ENCODE peak calls at places on chromosome 7, in ten cellular contexts. R is esophagus squamous epithelium, S is adrenal gland, E is lower leg skin, Y is NB4, G is H1, Q is transverse colon, O is A549, X is uterus, V is GM12878. D is an unnamed sample.
A peak's percentile ranks its signal among the peaks of the same experiment; 100 is the strongest.

GRCh38 chr7:130009848-130010688 is 41.1 kb downstream of the ZC3HC1 start:
- DNase-seq in Q (peak; percentile 31), S (peak; percentile 74), E (no peak), X (no peak), G (peak; percentile 45), R (no peak), V (peak; percentile 17), O (peak; percentile 67), Y (peak; percentile 21), D (peak; percentile 80)

GRCh38 chr7:98357751-98358161 is 43.1 kb downstream of the BAIAP2L1 start:
- DNase-seq in X (peak; percentile 30), S (peak; percentile 90), Q (peak; percentile 40), R (no peak), Y (peak; percentile 26), E (no peak), G (no peak), O (peak; percentile 67), V (no peak), D (no peak)

GRCh38 chr7:42740410-42740809 is 171.5 kb downstream of the C7orf25 start:
- DNase-seq in O (no peak), V (no peak), E (no peak), Q (no peak), R (no peak), X (no peak), Y (no peak), G (no peak), S (no peak), D (no peak)

GRCh38 chr7:40221836-40222235 is 87.0 kb downstream of the SUGCT start:
- DNase-seq in X (no peak), V (no peak), R (no peak), Y (no peak), Q (no peak), S (no peak), O (no peak), E (no peak), G (no peak), D (peak; percentile 82)

GRCh38 chr7:104482362-104483042 is 154.1 kb downstream of the LHFPL3 start:
- DNase-seq in X (no peak), S (no peak), O (no peak), Y (no peak), V (no peak), G (no peak), E (no peak), R (no peak), Q (peak; percentile 59), D (no peak)

GRCh38 chr7:138565451-138566114 is 105.5 kb downstream of the TRIM24 start:
- DNase-seq in S (peak; percentile 67), R (no peak), Y (peak; percentile 95), V (no peak), O (no peak), Q (no peak), G (no peak), E (no peak), X (no peak), D (no peak)

GRCh38 chr7:50400114-50400513 is 50.0 kb downstream of the FIGNL1 start:
- DNase-seq in V (no peak), Y (no peak), E (no peak), R (no peak), Q (no peak), S (no peak), G (no peak), X (no peak), O (no peak), D (no peak)

GRCh38 chr7:1675036-1675671 is 5.1 kb downstream of the ELFN1 start:
- DNase-seq in R (no peak), E (peak; percentile 77), Y (no peak), Q (no peak), G (peak; percentile 43), V (no peak), O (no peak), S (peak; percentile 24), X (no peak), D (no peak)

GRCh38 chr7:22726345-22726848 is 603 bp upstream of the IL6 start:
- DNase-seq in Q (peak; percentile 34), S (peak; percentile 61), Y (peak; percentile 75), V (no peak), O (peak; percentile 76), X (peak; percentile 48), R (no peak), G (peak; percentile 62), E (no peak), D (peak; percentile 57)

GRCh38 chr7:98133621-98134266 is 27.1 kb downstream of the LMTK2 start:
- DNase-seq in V (no peak), Y (peak; percentile 77), X (no peak), G (no peak), S (no peak), E (no peak), Q (no peak), R (no peak), O (no peak), D (peak; percentile 17)

GRCh38 chr7:9776900-9777299 is 1196.8 kb upstream of the PHF14 start:
- DNase-seq in V (no peak), Y (peak; percentile 9), E (no peak), S (no peak), X (no peak), O (no peak), R (no peak), G (no peak), Q (no peak), D (no peak)

GRCh38 chr7:158353606-158354570 is 233.7 kb downstream of the PTPRN2 start:
- DNase-seq in V (no peak), O (no peak), G (peak; percentile 81), E (peak; percentile 53), X (no peak), Q (peak; percentile 19), R (no peak), Y (peak; percentile 76), S (peak; percentile 43), D (peak; percentile 22)

GRCh38 chr7:73828972-73829371 is 1.8 kb upstream of the CLDN4 start:
- DNase-seq in R (no peak), X (no peak), Q (no peak), Y (no peak), V (no peak), O (no peak), E (no peak), S (no peak), G (no peak), D (no peak)

GRCh38 chr7:73828107-73828803 is 2.5 kb upstream of the CLDN4 start:
- DNase-seq in Y (peak; percentile 75), E (no peak), S (peak; percentile 76), G (no peak), Q (peak; percentile 86), V (no peak), X (no peak), O (peak; percentile 67), R (no peak), D (peak; percentile 86)

GRCh38 chr7:73829505-73829904 is 1.3 kb upstream of the CLDN4 start:
- DNase-seq in R (no peak), Q (peak; percentile 59), E (no peak), G (no peak), Y (no peak), X (no peak), O (no peak), S (no peak), V (no peak), D (no peak)

GRCh38 chr7:73829921-73830617 is 727 bp upstream of the CLDN4 start:
- DNase-seq in E (no peak), S (no peak), V (no peak), Q (peak; percentile 81), R (no peak), O (no peak), Y (no peak), G (no peak), X (no peak), D (no peak)

DNA sequence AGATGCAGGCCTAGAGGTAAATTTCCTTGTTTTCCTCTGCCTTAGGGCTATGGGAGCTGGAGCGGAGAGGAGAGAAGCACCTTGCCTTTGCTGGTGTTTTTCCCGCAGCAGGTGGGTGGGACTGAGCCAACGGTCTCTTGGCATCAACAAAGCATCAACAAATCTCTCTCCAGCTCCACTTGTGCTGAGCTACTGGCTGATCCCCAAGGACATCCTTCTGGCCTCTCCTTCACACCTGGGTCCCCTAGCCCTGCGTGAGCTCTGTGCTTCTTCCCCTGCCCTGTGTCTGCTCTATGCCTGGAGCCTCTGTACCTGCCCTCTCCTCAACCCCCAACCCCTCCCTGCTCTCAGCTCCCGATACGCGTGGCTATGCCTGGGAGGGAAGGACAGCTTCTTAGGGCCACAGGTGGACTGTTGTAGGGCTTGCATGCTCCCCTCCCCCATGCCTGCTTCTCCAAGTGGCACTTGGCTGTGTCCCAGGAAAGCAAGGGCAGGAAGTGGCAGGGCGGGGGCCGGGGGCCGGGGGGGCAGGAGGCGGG is 3.2 kb upstream of the CLDN4 start:
- DNase-seq in G (peak; percentile 60), Y (no peak), V (no peak), X (no peak), E (peak; percentile 85), Q (peak; percentile 91), O (no peak), S (peak; percentile 81), R (no peak), D (no peak)
- TF ChIP-seq POLR2A in G (no peak), Y (no peak), V (no peak), X (no peak), E (no peak), Q (peak; percentile 42), O (no peak), S (no peak), R (no peak), D (no peak)

DNA sequence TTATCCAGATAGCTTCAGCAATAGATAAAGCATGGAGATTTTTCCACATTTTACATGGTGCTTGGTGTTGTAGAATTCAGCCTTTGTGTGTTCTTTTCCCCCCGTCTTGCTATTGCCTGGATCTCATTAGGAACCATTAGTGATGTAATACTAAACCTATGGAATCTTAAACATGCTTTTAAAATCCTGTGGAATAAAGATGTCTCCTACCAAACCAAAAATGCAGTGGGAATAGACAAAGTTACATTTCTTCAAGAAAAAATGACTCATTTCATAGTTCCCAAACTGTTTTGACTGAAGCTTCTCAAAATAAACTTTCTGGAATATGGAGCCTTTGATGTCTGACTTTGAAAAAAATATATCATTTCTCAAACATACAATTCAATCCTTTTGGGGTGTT is 44.0 kb downstream of the CALD1 start:
- DNase-seq in R (no peak), O (no peak), V (no peak), E (no peak), Q (no peak), G (no peak), Y (no peak), S (no peak), X (no peak), D (no peak)
- TF ChIP-seq POLR2A in R (no peak), O (no peak), V (no peak), E (no peak), Q (no peak), G (no peak), Y (no peak), S (no peak), X (no peak), D (no peak)

GRCh38 chr7:2844153-2845077 is at the start of gene GNA12:
- DNase-seq in S (peak; percentile 100), R (peak; percentile 86), X (peak; percentile 99), V (peak; percentile 94), G (peak; percentile 98), Y (peak; percentile 99), Q (peak; percentile 99), E (peak; percentile 100), O (peak; percentile 99), D (peak; percentile 99)
- TF ChIP-seq POLR2A in S (peak; percentile 79), R (no peak), X (peak; percentile 64), V (peak; percentile 69), G (peak; percentile 63), Y (peak; percentile 43), Q (no peak), E (no peak), O (peak; percentile 82), D (peak; percentile 93)

DNA sequence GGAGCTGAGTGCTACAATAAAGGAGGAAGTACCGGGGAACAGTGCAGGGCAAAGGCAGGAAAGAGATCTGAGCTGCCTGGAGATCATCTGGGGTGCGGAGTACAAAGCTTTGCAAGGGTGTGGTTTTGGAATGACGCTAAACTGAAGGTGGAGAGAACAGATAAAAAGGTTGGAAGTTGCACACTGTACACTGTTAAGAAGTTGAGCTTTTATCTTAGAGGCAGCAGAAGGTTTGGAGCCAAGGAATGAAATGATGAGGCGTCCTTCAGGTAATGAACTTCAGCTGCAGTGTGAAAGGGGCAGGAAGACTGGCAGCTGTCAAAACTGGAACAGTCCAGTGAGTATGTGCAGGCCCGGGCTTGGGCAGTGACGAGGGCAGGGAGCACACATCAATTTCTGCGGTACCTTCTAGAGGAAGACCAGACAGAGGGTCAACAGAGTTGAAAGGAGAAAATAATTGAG is 7.2 kb upstream of the ANKRD61 start:
- DNase-seq in Y (no peak), E (no peak), Q (no peak), X (no peak), R (no peak), S (no peak), V (no peak), O (no peak), G (no peak), D (no peak)
- TF ChIP-seq POLR2A in Y (no peak), E (no peak), Q (no peak), X (no peak), R (no peak), S (no peak), V (peak; percentile 14), O (no peak), G (no peak), D (no peak)